ENCODE peak calls at places on chromosomes 16 and 17, in nine cellular contexts. One of them, this sample, is unnamed.

GRCh38 chr17:74603032-74603635 is 11.1 kb upstream of the CD300LD start:
- DNase-seq in HS-5: no peak
- DNase-seq in GM03348: no peak
- DNase-seq in skeletal muscle cell: no peak
- DNase-seq in GM04504: no peak
- DNase-seq in germinal center: no peak
- DNase-seq in AG08395: no peak
- DNase-seq in M059J: no peak
- DNase-seq in HT-29: no peak
- DNase-seq in this sample: no peak

GRCh38 chr16:28985206-28985605 is 354 bp downstream of the LAT start:
- DNase-seq in HS-5: no peak
- DNase-seq in AG08395: no peak
- DNase-seq in skeletal muscle cell: no peak
- DNase-seq in GM03348: no peak
- DNase-seq in germinal center: no peak
- DNase-seq in M059J: no peak
- DNase-seq in GM04504: no peak
- DNase-seq in HT-29: no peak
- DNase-seq in this sample: no peak

GRCh38 chr17:64147110-64148016 is 17.4 kb upstream of the ERN1 start:
- DNase-seq in germinal center: no peak
- DNase-seq in skeletal muscle cell: no peak
- DNase-seq in HS-5: no peak
- DNase-seq in AG08395: no peak
- DNase-seq in M059J: no peak
- DNase-seq in GM04504: no peak
- DNase-seq in GM03348: no peak
- DNase-seq in HT-29: peak
- DNase-seq in this sample: no peak

GRCh38 chr17:75891605-75892555 is 4.9 kb downstream of the TRIM65 start:
- DNase-seq in M059J: no peak
- DNase-seq in AG08395: no peak
- DNase-seq in HT-29: no peak
- DNase-seq in germinal center: no peak
- DNase-seq in skeletal muscle cell: no peak
- DNase-seq in GM03348: no peak
- DNase-seq in HS-5: no peak
- DNase-seq in GM04504: no peak
- DNase-seq in this sample: no peak

GRCh38 chr17:75878174-75878998 is at the start of gene TRIM47:
- DNase-seq in skeletal muscle cell: no peak
- DNase-seq in germinal center: no peak
- DNase-seq in AG08395: peak
- DNase-seq in GM03348: peak
- DNase-seq in GM04504: no peak
- DNase-seq in HS-5: no peak
- DNase-seq in M059J: peak
- DNase-seq in HT-29: peak
- DNase-seq in this sample: peak

GRCh38 chr16:71627631-71628236 is 1.8 kb downstream of the MARVELD3 start:
- DNase-seq in HS-5: no peak
- DNase-seq in AG08395: no peak
- DNase-seq in germinal center: no peak
- DNase-seq in HT-29: no peak
- DNase-seq in M059J: no peak
- DNase-seq in GM04504: no peak
- DNase-seq in skeletal muscle cell: no peak
- DNase-seq in GM03348: no peak
- DNase-seq in this sample: no peak

GRCh38 chr17:82228842-82229685 is at the start of gene SLC16A3:
- DNase-seq in AG08395: peak
- DNase-seq in M059J: peak
- DNase-seq in HS-5: no peak
- DNase-seq in HT-29: peak
- DNase-seq in skeletal muscle cell: no peak
- DNase-seq in GM04504: no peak
- DNase-seq in germinal center: peak
- DNase-seq in GM03348: peak
- DNase-seq in this sample: peak

GRCh38 chr16:23174622-23175021 is 7.9 kb upstream of the SCNN1G start:
- DNase-seq in M059J: peak
- DNase-seq in AG08395: no peak
- DNase-seq in skeletal muscle cell: no peak
- DNase-seq in germinal center: no peak
- DNase-seq in HT-29: no peak
- DNase-seq in HS-5: no peak
- DNase-seq in GM03348: peak
- DNase-seq in GM04504: no peak
- DNase-seq in this sample: no peak

GRCh38 chr17:28343491-28343932 is 8.0 kb downstream of the TNFAIP1 start:
- DNase-seq in HT-29: no peak
- DNase-seq in GM04504: no peak
- DNase-seq in GM03348: no peak
- DNase-seq in AG08395: no peak
- DNase-seq in skeletal muscle cell: no peak
- DNase-seq in M059J: no peak
- DNase-seq in HS-5: no peak
- DNase-seq in germinal center: no peak
- DNase-seq in this sample: no peak

GRCh38 chr16:85393674-85394510 is 219.2 kb upstream of the GSE1 start:
- DNase-seq in HT-29: peak
- DNase-seq in GM03348: peak
- DNase-seq in skeletal muscle cell: no peak
- DNase-seq in GM04504: peak
- DNase-seq in M059J: no peak
- DNase-seq in HS-5: no peak
- DNase-seq in AG08395: peak
- DNase-seq in germinal center: peak
- DNase-seq in this sample: peak

GRCh38 chr17:45759761-45760160 is 24.4 kb upstream of the CRHR1 start:
- DNase-seq in AG08395: no peak
- DNase-seq in skeletal muscle cell: no peak
- DNase-seq in GM04504: no peak
- DNase-seq in M059J: no peak
- DNase-seq in HT-29: peak
- DNase-seq in HS-5: no peak
- DNase-seq in GM03348: no peak
- DNase-seq in germinal center: no peak
- DNase-seq in this sample: no peak

GRCh38 chr16:2970563-2970962 is 1.4 kb downstream of the PAQR4 start:
- DNase-seq in HS-5: no peak
- DNase-seq in HT-29: no peak
- DNase-seq in AG08395: no peak
- DNase-seq in M059J: peak
- DNase-seq in skeletal muscle cell: no peak
- DNase-seq in germinal center: no peak
- DNase-seq in GM04504: no peak
- DNase-seq in GM03348: no peak
- DNase-seq in this sample: no peak

GRCh38 chr17:65183736-65184135 is 46.6 kb downstream of the RGS9 start:
- DNase-seq in skeletal muscle cell: no peak
- DNase-seq in M059J: peak
- DNase-seq in AG08395: peak
- DNase-seq in HS-5: no peak
- DNase-seq in GM03348: peak
- DNase-seq in germinal center: no peak
- DNase-seq in GM04504: no peak
- DNase-seq in HT-29: no peak
- DNase-seq in this sample: peak

GRCh38 chr16:72125635-72126428 is 32.2 kb downstream of the DHX38 start:
- DNase-seq in AG08395: no peak
- DNase-seq in germinal center: no peak
- DNase-seq in HT-29: no peak
- DNase-seq in skeletal muscle cell: no peak
- DNase-seq in GM03348: no peak
- DNase-seq in HS-5: no peak
- DNase-seq in M059J: no peak
- DNase-seq in GM04504: no peak
- DNase-seq in this sample: no peak

GRCh38 chr16:58426095-58426494 is 33.8 kb downstream of the GINS3 start:
- DNase-seq in AG08395: no peak
- DNase-seq in germinal center: peak
- DNase-seq in HT-29: no peak
- DNase-seq in HS-5: no peak
- DNase-seq in skeletal muscle cell: no peak
- DNase-seq in GM03348: no peak
- DNase-seq in GM04504: no peak
- DNase-seq in M059J: no peak
- DNase-seq in this sample: no peak

GRCh38 chr16:62068747-62069146 is 32.5 kb upstream of the CDH8 start:
- DNase-seq in AG08395: no peak
- DNase-seq in germinal center: no peak
- DNase-seq in GM03348: no peak
- DNase-seq in M059J: peak
- DNase-seq in skeletal muscle cell: no peak
- DNase-seq in GM04504: no peak
- DNase-seq in HT-29: peak
- DNase-seq in HS-5: no peak
- DNase-seq in this sample: no peak